ENCODE peak calls at places on chromosome 3, in four cellular contexts. N is SK-N-SH, Z is adipocyte, A is hepatocyte. F is an unnamed sample. For H3K4me1, the result is how much of the 10 kb centered on the place peaks cover.

GRCh38 chr3:188207941-188208750 is 54.2 kb downstream of the LPP start:
- DNase-seq in N (no peak), Z (no peak), A (no peak), F (peak)

GRCh38 chr3:34296779-34297178 is 498.3 kb downstream of the PDCD6IP start:
- DNase-seq in N (no peak), Z (no peak), A (no peak), F (no peak)

GRCh38 chr3:173993299-173993698 is 595.8 kb downstream of the NLGN1 start:
- DNase-seq in N (peak), Z (peak), A (peak), F (peak)

GRCh38 chr3:99532246-99532645 is 106.1 kb upstream of the COL8A1 start:
- DNase-seq in N (peak), Z (peak), A (peak), F (peak)

GRCh38 chr3:18444597-18445420 is 19.7 kb upstream of the SATB1 start:
- DNase-seq in N (peak), Z (peak), A (peak), F (no peak)

GRCh38 chr3:186359078-186359477 is 3.0 kb downstream of the DGKG start:
- DNase-seq in N (no peak), Z (no peak), A (no peak), F (no peak)

GRCh38 chr3:123831420-123831819 is 52.7 kb downstream of the MYLK start:
- DNase-seq in N (no peak), Z (no peak), A (no peak), F (no peak)

GRCh38 chr3:150945226-150945625 is 27.3 kb downstream of the CLRN1 start:
- DNase-seq in N (no peak), Z (peak), A (no peak), F (peak)

GRCh38 chr3:148158210-148158609 is 539.5 kb upstream of the AGTR1 start:
- DNase-seq in N (no peak), Z (peak), A (no peak), F (peak)

GRCh38 chr3:40848411-40848810 is 323.7 kb downstream of the ZNF621 start:
- DNase-seq in N (no peak), Z (no peak), A (no peak), F (no peak)

GRCh38 chr3:108662141-108662738 is 72.7 kb downstream of the DZIP3 start:
- DNase-seq in N (peak), Z (peak), A (peak), F (peak)

GRCh38 chr3:18394384-18394995 is 30.6 kb downstream of the SATB1 start:
- DNase-seq in N (no peak), Z (no peak), A (no peak), F (no peak)

GRCh38 chr3:136432685-136433084 is 182.5 kb downstream of the PCCB start:
- DNase-seq in N (no peak), Z (no peak), A (no peak), F (no peak)

GRCh38 chr3:43290961-43291360 is 4.6 kb downstream of the SNRK start:
- DNase-seq in N (no peak), Z (peak), A (no peak), F (peak)
- H3K4me1 ChIP-seq in N (under half), Z (under half), A (under half), F (under half)

GRCh38 chr3:38630591-38630990 is 18.9 kb downstream of the SCN5A start:
- DNase-seq in N (no peak), Z (no peak), A (no peak), F (no peak)

GRCh38 chr3:38634133-38634532 is 15.4 kb downstream of the SCN5A start:
- DNase-seq in N (no peak), Z (no peak), A (no peak), F (peak)

GRCh38 chr3:38630070-38630469 is 19.4 kb downstream of the SCN5A start:
- DNase-seq in N (no peak), Z (no peak), A (no peak), F (no peak)

GRCh38 chr3:38636464-38636863 is 13.0 kb downstream of the SCN5A start:
- DNase-seq in N (no peak), Z (no peak), A (no peak), F (no peak)

GRCh38 chr3:38632989-38633388 is 16.5 kb downstream of the SCN5A start:
- DNase-seq in N (no peak), Z (no peak), A (no peak), F (no peak)
- H3K4me1 ChIP-seq in N (under half), Z (under half), A (under half), F (under half)

DNA sequence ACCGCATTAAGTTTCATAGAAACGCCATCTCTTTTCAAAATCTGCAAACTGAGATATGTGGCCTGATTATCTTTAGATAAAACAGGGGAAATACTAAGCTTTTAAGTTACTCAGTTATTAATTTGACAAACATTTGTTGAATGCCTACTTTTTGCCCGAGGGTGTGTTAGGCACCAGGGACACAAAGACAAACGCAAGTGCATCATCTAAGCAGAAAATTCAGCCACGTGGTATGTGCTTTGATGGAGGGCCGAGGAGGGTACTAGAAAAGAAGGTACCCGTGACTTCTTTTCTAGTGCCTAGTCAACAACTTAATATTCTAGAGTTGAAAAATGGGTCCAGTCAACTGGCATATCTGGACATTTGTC is 594.3 kb downstream of the MAGI1 start:
- DNase-seq in N (no peak), Z (no peak), A (no peak), F (no peak)
- H3K4me1 ChIP-seq in N (under half), Z (under half), A (under half), F (under half)

GRCh38 chr3:197950661-197951029 is 655 bp downstream of the RPL35A start:
- DNase-seq in N (no peak), Z (no peak), A (no peak), F (no peak)
- H3K4me1 ChIP-seq in N (under half), Z (under half), A (under half), F (under half)

GRCh38 chr3:66470956-66471686 is 29.7 kb downstream of the LRIG1 start:
- DNase-seq in N (no peak), Z (no peak), A (no peak), F (no peak)
- H3K4me1 ChIP-seq in N (under half), Z (under half), A (under half), F (half or more)

F was measured in astrocyte.